ENCODE peak calls at places on chromosomes 7 and 10, in seven cellular contexts. N is DMS153; Y is neural crest cell; Z is non-pigmented ciliary epithelial cell; E is cardiac muscle cell; Q is activated CD8-positive, alpha-beta memory T cell treated with anti-CD3 and anti-CD28 coated beads for 48 hours; H is left colon. I is an unnamed sample.
A peak's percentile ranks its signal among the peaks of the same experiment; 100 is the strongest.

GRCh38 chr7:95012001-95012400 is 104.6 kb downstream of the PPP1R9A start:
- DNase-seq in N (no peak), Y (no peak), Z (no peak), E (no peak), Q (no peak), H (no peak), I (no peak)

GRCh38 chr10:33321516-33321915 is 13.0 kb downstream of the NRP1 start:
- DNase-seq in N (no peak), Y (no peak), Z (no peak), E (no peak), Q (no peak), H (no peak), I (no peak)

GRCh38 chr10:106571216-106571954 is 593.1 kb downstream of the SORCS1 start:
- DNase-seq in N (no peak), Y (peak; percentile 3), Z (no peak), E (peak; percentile 42), Q (no peak), H (no peak), I (no peak)

GRCh38 chr10:89207181-89207800 is at the start of gene CH25H:
- DNase-seq in N (peak; percentile 23), Y (peak; percentile 51), Z (no peak), E (peak; percentile 67), Q (no peak), H (peak; percentile 70), I (peak; percentile 30)

GRCh38 chr10:130255777-130256176 is 119.6 kb downstream of the GLRX3 start:
- DNase-seq in N (no peak), Y (no peak), Z (no peak), E (no peak), Q (no peak), H (no peak), I (no peak)

GRCh38 chr7:135714534-135715009 is 13.4 kb downstream of the SLC13A4 start:
- DNase-seq in N (no peak), Y (peak; percentile 35), Z (no peak), E (peak; percentile 28), Q (no peak), H (no peak), I (peak; percentile 32)

GRCh38 chr7:45435846-45436245 is 138.3 kb upstream of the ADCY1 start:
- DNase-seq in N (no peak), Y (no peak), Z (peak; percentile 79), E (no peak), Q (no peak), H (no peak), I (no peak)

GRCh38 chr10:115956225-115957009 is 316.6 kb downstream of the GFRA1 start:
- DNase-seq in N (no peak), Y (no peak), Z (no peak), E (no peak), Q (no peak), H (no peak), I (no peak)

GRCh38 chr10:13834581-13835286 is 248.0 kb downstream of the PRPF18 start:
- DNase-seq in N (no peak), Y (peak; percentile 19), Z (no peak), E (peak; percentile 21), Q (no peak), H (peak; percentile 35), I (no peak)

GRCh38 chr10:131728829-131729228 is 172.0 kb upstream of the PPP2R2D start:
- DNase-seq in N (no peak), Y (no peak), Z (no peak), E (no peak), Q (no peak), H (no peak), I (no peak)

GRCh38 chr10:84329094-84329611 is 764 bp downstream of the CCSER2 start:
- DNase-seq in N (no peak), Y (peak; percentile 26), Z (no peak), E (peak; percentile 32), Q (peak; percentile 53), H (peak; percentile 42), I (no peak)

GRCh38 chr7:79452032-79452494 is 1.4 kb downstream of the MAGI2 start:
- DNase-seq in N (peak; percentile 8), Y (peak; percentile 69), Z (no peak), E (peak; percentile 91), Q (no peak), H (peak; percentile 68), I (peak; percentile 3)

GRCh38 chr10:68666280-68666760 is 54.7 kb upstream of the CCAR1 start:
- DNase-seq in N (no peak), Y (no peak), Z (peak; percentile 79), E (no peak), Q (no peak), H (no peak), I (no peak)

GRCh38 chr7:16913643-16914042 is 31.9 kb upstream of the AGR3 start:
- DNase-seq in N (no peak), Y (no peak), Z (no peak), E (no peak), Q (no peak), H (no peak), I (no peak)

GRCh38 chr7:26419198-26419597 is 127.5 kb downstream of the SNX10 start:
- DNase-seq in N (no peak), Y (no peak), Z (no peak), E (no peak), Q (no peak), H (no peak), I (no peak)

GRCh38 chr10:117007080-117007479 is 2.1 kb upstream of the SHTN1 start:
- DNase-seq in N (no peak), Y (no peak), Z (no peak), E (no peak), Q (no peak), H (no peak), I (no peak)

GRCh38 chr7:20330176-20330796 is 414 bp upstream of the ITGB8 start:
- DNase-seq in N (peak; percentile 79), Y (peak; percentile 78), Z (peak; percentile 85), E (peak; percentile 76), Q (peak; percentile 54), H (peak; percentile 77), I (peak; percentile 93)

GRCh38 chr10:99937630-99938029 is 72.1 kb downstream of the DNMBP start:
- DNase-seq in N (no peak), Y (no peak), Z (no peak), E (no peak), Q (no peak), H (no peak), I (no peak)

GRCh38 chr10:112721080-112721698 is 228.9 kb upstream of the TCF7L2 start:
- DNase-seq in N (no peak), Y (no peak), Z (no peak), E (peak; percentile 46), Q (no peak), H (no peak), I (no peak)

GRCh38 chr7:35875292-35875691 is 74.4 kb downstream of the SEPTIN7 start:
- DNase-seq in N (no peak), Y (no peak), Z (peak; percentile 15), E (no peak), Q (no peak), H (no peak), I (no peak)

GRCh38 chr10:132058793-132059759 is 6.7 kb upstream of the JAKMIP3 start:
- DNase-seq in N (no peak), Y (no peak), Z (no peak), E (no peak), Q (no peak), H (no peak), I (no peak)

GRCh38 chr7:51040777-51041176 is 258.1 kb upstream of the GRB10 start:
- DNase-seq in N (no peak), Y (no peak), Z (no peak), E (no peak), Q (no peak), H (no peak), I (no peak)

GRCh38 chr7:2381881-2382509 is 21.4 kb upstream of the CHST12 start:
- DNase-seq in N (no peak), Y (no peak), Z (no peak), E (no peak), Q (no peak), H (no peak), I (no peak)